ENCODE peak calls at places on chromosomes 3 and 15, in ten cellular contexts. One of them, this sample, is unnamed. For H3K36me3, the result is how much of the 10 kb centered on the place peaks cover.

GRCh38 chr3:126267169-126267975 is 87.0 kb upstream of the ALDH1L1 start:
- DNase-seq in breast epithelium: peak
- DNase-seq in upper lobe of left lung: peak
- DNase-seq in stomach: peak
- DNase-seq in transverse colon: peak
- DNase-seq in HCT116: peak
- DNase-seq in ovary: peak
- DNase-seq in heart left ventricle: peak
- DNase-seq in H1: peak
- DNase-seq in testis: peak
- DNase-seq in this sample: peak

GRCh38 chr15:70185251-70185711 is 87.6 kb upstream of the TLE3 start:
- DNase-seq in HCT116: no peak
- DNase-seq in heart left ventricle: no peak
- DNase-seq in ovary: no peak
- DNase-seq in transverse colon: no peak
- DNase-seq in stomach: no peak
- DNase-seq in upper lobe of left lung: no peak
- DNase-seq in testis: no peak
- DNase-seq in H1: no peak
- DNase-seq in breast epithelium: no peak
- DNase-seq in this sample: no peak

GRCh38 chr3:149390772-149391212 is 13.3 kb upstream of the TM4SF1 start:
- DNase-seq in heart left ventricle: no peak
- DNase-seq in upper lobe of left lung: no peak
- DNase-seq in ovary: no peak
- DNase-seq in HCT116: peak
- DNase-seq in testis: no peak
- DNase-seq in breast epithelium: no peak
- DNase-seq in stomach: no peak
- DNase-seq in transverse colon: peak
- DNase-seq in H1: no peak
- DNase-seq in this sample: no peak

GRCh38 chr15:49225572-49226281 is 55.7 kb downstream of the GALK2 start:
- DNase-seq in H1: peak
- DNase-seq in ovary: no peak
- DNase-seq in upper lobe of left lung: no peak
- DNase-seq in HCT116: peak
- DNase-seq in testis: no peak
- DNase-seq in transverse colon: no peak
- DNase-seq in stomach: peak
- DNase-seq in heart left ventricle: no peak
- DNase-seq in breast epithelium: no peak
- DNase-seq in this sample: no peak

GRCh38 chr15:89822951-89823701 is 8.5 kb upstream of the ANPEP start:
- DNase-seq in breast epithelium: no peak
- DNase-seq in stomach: no peak
- DNase-seq in H1: no peak
- DNase-seq in testis: no peak
- DNase-seq in HCT116: no peak
- DNase-seq in upper lobe of left lung: peak
- DNase-seq in heart left ventricle: no peak
- DNase-seq in transverse colon: no peak
- DNase-seq in ovary: no peak
- DNase-seq in this sample: no peak

GRCh38 chr3:160474416-160474838 is 24.8 kb upstream of the TRIM59 start:
- DNase-seq in testis: no peak
- DNase-seq in breast epithelium: no peak
- DNase-seq in transverse colon: no peak
- DNase-seq in HCT116: no peak
- DNase-seq in H1: no peak
- DNase-seq in upper lobe of left lung: no peak
- DNase-seq in heart left ventricle: no peak
- DNase-seq in ovary: no peak
- DNase-seq in stomach: no peak
- DNase-seq in this sample: no peak

GRCh38 chr3:109316162-109316730 is at the start of gene DPPA2:
- DNase-seq in ovary: no peak
- DNase-seq in H1: peak
- DNase-seq in stomach: no peak
- DNase-seq in transverse colon: no peak
- DNase-seq in HCT116: no peak
- DNase-seq in upper lobe of left lung: no peak
- DNase-seq in heart left ventricle: no peak
- DNase-seq in testis: peak
- DNase-seq in breast epithelium: no peak
- DNase-seq in this sample: no peak

GRCh38 chr15:99167201-99167600 is 62.3 kb downstream of the SYNM start:
- DNase-seq in testis: peak
- DNase-seq in upper lobe of left lung: no peak
- DNase-seq in HCT116: no peak
- DNase-seq in stomach: no peak
- DNase-seq in transverse colon: no peak
- DNase-seq in heart left ventricle: no peak
- DNase-seq in ovary: no peak
- DNase-seq in breast epithelium: no peak
- DNase-seq in H1: no peak
- DNase-seq in this sample: no peak

GRCh38 chr3:78258798-78259197 is 1218.9 kb downstream of the ROBO2 start:
- DNase-seq in testis: no peak
- DNase-seq in stomach: no peak
- DNase-seq in H1: no peak
- DNase-seq in HCT116: no peak
- DNase-seq in transverse colon: no peak
- DNase-seq in heart left ventricle: no peak
- DNase-seq in ovary: no peak
- DNase-seq in upper lobe of left lung: no peak
- DNase-seq in breast epithelium: no peak
- DNase-seq in this sample: no peak

GRCh38 chr3:49701388-49702077 is 12.2 kb downstream of the RNF123 start:
- DNase-seq in testis: no peak
- DNase-seq in heart left ventricle: no peak
- DNase-seq in transverse colon: no peak
- DNase-seq in H1: no peak
- DNase-seq in breast epithelium: no peak
- DNase-seq in HCT116: no peak
- DNase-seq in upper lobe of left lung: peak
- DNase-seq in stomach: no peak
- DNase-seq in ovary: no peak
- DNase-seq in this sample: no peak

GRCh38 chr15:63329567-63330350 is 51.9 kb downstream of the CA12 start:
- DNase-seq in transverse colon: no peak
- DNase-seq in stomach: no peak
- DNase-seq in breast epithelium: no peak
- DNase-seq in upper lobe of left lung: no peak
- DNase-seq in ovary: no peak
- DNase-seq in testis: no peak
- DNase-seq in heart left ventricle: no peak
- DNase-seq in H1: no peak
- DNase-seq in HCT116: no peak
- DNase-seq in this sample: no peak

GRCh38 chr3:155712008-155712407 is 32.9 kb downstream of the PLCH1 start:
- DNase-seq in stomach: no peak
- DNase-seq in transverse colon: no peak
- DNase-seq in upper lobe of left lung: no peak
- DNase-seq in testis: no peak
- DNase-seq in ovary: no peak
- DNase-seq in HCT116: no peak
- DNase-seq in H1: no peak
- DNase-seq in heart left ventricle: no peak
- DNase-seq in breast epithelium: no peak
- DNase-seq in this sample: no peak

GRCh38 chr3:153111056-153111455 is 51.0 kb upstream of the RAP2B start:
- DNase-seq in upper lobe of left lung: no peak
- DNase-seq in breast epithelium: no peak
- DNase-seq in transverse colon: no peak
- DNase-seq in H1: no peak
- DNase-seq in heart left ventricle: no peak
- DNase-seq in stomach: no peak
- DNase-seq in testis: no peak
- DNase-seq in ovary: no peak
- DNase-seq in HCT116: no peak
- DNase-seq in this sample: no peak

GRCh38 chr3:85342915-85343314 is 384.1 kb downstream of the CADM2 start:
- DNase-seq in stomach: no peak
- DNase-seq in testis: peak
- DNase-seq in upper lobe of left lung: no peak
- DNase-seq in ovary: no peak
- DNase-seq in breast epithelium: no peak
- DNase-seq in transverse colon: no peak
- DNase-seq in H1: no peak
- DNase-seq in heart left ventricle: no peak
- DNase-seq in HCT116: no peak
- DNase-seq in this sample: no peak

GRCh38 chr3:118802325-118803095 is 232.1 kb downstream of the IGSF11 start:
- DNase-seq in upper lobe of left lung: no peak
- DNase-seq in transverse colon: no peak
- DNase-seq in ovary: no peak
- DNase-seq in H1: no peak
- DNase-seq in heart left ventricle: no peak
- DNase-seq in HCT116: no peak
- DNase-seq in stomach: no peak
- DNase-seq in breast epithelium: no peak
- DNase-seq in testis: no peak
- DNase-seq in this sample: peak

GRCh38 chr3:160644491-160644890 is 32.5 kb upstream of the ARL14 start:
- DNase-seq in stomach: no peak
- DNase-seq in transverse colon: no peak
- DNase-seq in heart left ventricle: no peak
- DNase-seq in breast epithelium: no peak
- DNase-seq in upper lobe of left lung: no peak
- DNase-seq in H1: no peak
- DNase-seq in HCT116: no peak
- DNase-seq in testis: no peak
- DNase-seq in ovary: no peak
- DNase-seq in this sample: no peak

GRCh38 chr15:65917407-65917756 is 48.1 kb downstream of the RAB11A start:
- DNase-seq in HCT116: no peak
- DNase-seq in testis: no peak
- DNase-seq in ovary: no peak
- DNase-seq in stomach: no peak
- DNase-seq in heart left ventricle: no peak
- DNase-seq in upper lobe of left lung: no peak
- DNase-seq in breast epithelium: no peak
- DNase-seq in H1: no peak
- DNase-seq in transverse colon: no peak
- DNase-seq in this sample: no peak
- TF ChIP-seq CTCF in HCT116: no peak
- TF ChIP-seq CTCF in testis: no peak
- TF ChIP-seq CTCF in ovary: no peak
- TF ChIP-seq CTCF in stomach: no peak
- TF ChIP-seq CTCF in heart left ventricle: no peak
- TF ChIP-seq CTCF in upper lobe of left lung: no peak
- TF ChIP-seq CTCF in breast epithelium: no peak
- TF ChIP-seq CTCF in H1: no peak
- TF ChIP-seq CTCF in transverse colon: no peak
- TF ChIP-seq CTCF in this sample: no peak

GRCh38 chr15:43048935-43049334 is 56.9 kb downstream of the UBR1 start:
- DNase-seq in breast epithelium: no peak
- DNase-seq in ovary: no peak
- DNase-seq in stomach: no peak
- DNase-seq in transverse colon: no peak
- DNase-seq in HCT116: no peak
- DNase-seq in H1: no peak
- DNase-seq in upper lobe of left lung: no peak
- DNase-seq in testis: no peak
- DNase-seq in heart left ventricle: no peak
- DNase-seq in this sample: no peak
- H3K36me3 ChIP-seq in breast epithelium: under half
- H3K36me3 ChIP-seq in ovary: under half
- H3K36me3 ChIP-seq in stomach: half or more
- H3K36me3 ChIP-seq in transverse colon: under half
- H3K36me3 ChIP-seq in HCT116: under half
- H3K36me3 ChIP-seq in H1: under half
- H3K36me3 ChIP-seq in upper lobe of left lung: under half
- H3K36me3 ChIP-seq in testis: under half
- H3K36me3 ChIP-seq in heart left ventricle: half or more
- H3K36me3 ChIP-seq in this sample: under half

DNA sequence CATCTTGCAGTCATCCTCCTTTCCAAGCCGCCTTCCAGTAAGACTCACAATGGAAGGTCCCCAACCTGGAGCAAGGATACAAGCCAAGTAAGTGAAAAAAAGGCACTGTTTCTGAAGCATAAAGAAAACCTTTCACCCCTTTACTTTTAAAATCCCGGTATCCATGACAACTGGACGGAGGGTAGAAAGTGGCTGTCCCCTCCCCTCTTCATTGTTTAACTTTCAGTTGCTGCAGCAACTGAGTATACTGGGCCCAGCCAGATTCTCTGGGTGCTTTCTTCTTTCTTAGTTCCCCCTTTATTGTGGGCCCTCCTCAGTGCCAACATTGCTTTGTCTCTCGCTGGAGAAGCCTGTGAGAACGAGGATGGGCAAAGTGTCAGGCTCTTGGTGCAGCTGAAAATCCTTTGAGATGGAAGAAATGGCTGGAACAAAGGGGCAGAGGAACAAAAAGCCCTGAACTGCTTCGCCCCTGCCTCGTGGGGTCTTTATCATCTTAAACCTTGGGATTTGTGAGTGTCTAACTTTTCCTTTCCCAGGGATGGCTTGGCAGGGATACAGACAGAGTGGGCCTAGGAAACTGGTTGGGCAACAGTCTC is 224.0 kb upstream of the RGMA start:
- DNase-seq in HCT116: no peak
- DNase-seq in ovary: no peak
- DNase-seq in stomach: no peak
- DNase-seq in upper lobe of left lung: no peak
- DNase-seq in testis: no peak
- DNase-seq in breast epithelium: no peak
- DNase-seq in heart left ventricle: no peak
- DNase-seq in transverse colon: no peak
- DNase-seq in H1: no peak
- DNase-seq in this sample: no peak
- TF ChIP-seq POLR2A in HCT116: no peak
- TF ChIP-seq POLR2A in ovary: no peak
- TF ChIP-seq POLR2A in stomach: no peak
- TF ChIP-seq POLR2A in upper lobe of left lung: no peak
- TF ChIP-seq POLR2A in testis: no peak
- TF ChIP-seq POLR2A in breast epithelium: no peak
- TF ChIP-seq POLR2A in heart left ventricle: no peak
- TF ChIP-seq POLR2A in transverse colon: no peak
- TF ChIP-seq POLR2A in H1: no peak
- TF ChIP-seq POLR2A in this sample: no peak

DNA sequence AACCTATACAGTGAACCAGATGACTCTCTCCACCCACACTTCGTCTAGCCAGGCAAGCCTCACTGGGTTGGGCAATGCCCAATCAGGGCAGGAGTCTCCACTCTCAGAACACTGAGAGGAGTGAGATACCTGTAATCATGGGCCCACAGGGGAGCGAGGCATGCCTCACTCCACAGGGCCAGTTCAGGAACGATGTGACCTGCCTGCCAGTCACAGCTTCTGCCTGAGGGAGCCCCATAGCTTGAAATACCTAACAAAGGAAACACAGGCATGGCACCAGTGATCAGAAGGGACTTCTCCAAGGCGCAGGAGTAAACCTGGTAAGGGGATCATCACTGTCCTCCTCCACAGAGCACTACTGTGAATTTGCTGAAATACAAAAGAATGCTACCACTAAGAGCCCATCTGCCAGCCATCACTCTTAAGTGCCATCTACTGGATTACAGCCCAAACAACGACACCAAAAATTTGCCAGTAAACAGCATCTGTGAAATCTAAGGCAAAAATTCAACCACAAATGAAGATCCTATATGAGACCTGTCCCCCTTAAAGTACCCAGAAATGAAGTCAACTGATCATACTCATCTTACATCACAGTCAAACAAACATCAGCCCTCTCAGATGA is 689.9 kb upstream of the SEMA6D start:
- DNase-seq in breast epithelium: no peak
- DNase-seq in HCT116: no peak
- DNase-seq in stomach: no peak
- DNase-seq in testis: no peak
- DNase-seq in heart left ventricle: no peak
- DNase-seq in upper lobe of left lung: no peak
- DNase-seq in ovary: no peak
- DNase-seq in transverse colon: no peak
- DNase-seq in H1: no peak
- DNase-seq in this sample: no peak
- TF ChIP-seq CTCF in breast epithelium: no peak
- TF ChIP-seq CTCF in HCT116: no peak
- TF ChIP-seq CTCF in stomach: no peak
- TF ChIP-seq CTCF in testis: no peak
- TF ChIP-seq CTCF in heart left ventricle: no peak
- TF ChIP-seq CTCF in upper lobe of left lung: no peak
- TF ChIP-seq CTCF in ovary: no peak
- TF ChIP-seq CTCF in transverse colon: no peak
- TF ChIP-seq CTCF in H1: peak
- TF ChIP-seq CTCF in this sample: no peak

This sample was measured in body of pancreas.